ENCODE peak calls at places on chromosomes 2 and 18, in five cellular contexts. Z is tibial artery, U is PC-3, H is prostate gland, M is mesendoderm. B is an unnamed sample.
A peak's percentile ranks its signal among the peaks of the same experiment; 100 is the strongest.

GRCh38 chr2:203814661-203815540 is 52.7 kb upstream of the CTLA4 start:
- DNase-seq in H (peak; percentile 40), M (peak; percentile 81), Z (no peak), U (peak; percentile 77), B (no peak)

GRCh38 chr2:127154985-127155650 is 48.2 kb upstream of the BIN1 start:
- DNase-seq in U (no peak), M (no peak), H (no peak), Z (no peak), B (no peak)

GRCh38 chr2:229174794-229175529 is 96.1 kb downstream of the PID1 start:
- DNase-seq in H (no peak), Z (no peak), M (no peak), U (peak; percentile 42), B (no peak)

GRCh38 chr2:8018956-8019355 is 662.9 kb upstream of the ID2 start:
- DNase-seq in U (no peak), M (no peak), Z (no peak), H (no peak), B (no peak)

GRCh38 chr18:67862069-67862468 is 345.5 kb upstream of the DSEL start:
- DNase-seq in U (no peak), Z (no peak), H (no peak), M (no peak), B (no peak)

GRCh38 chr2:98378901-98379300 is 32.6 kb downstream of the CNGA3 start:
- DNase-seq in Z (no peak), H (no peak), U (peak; percentile 59), M (no peak), B (no peak)

GRCh38 chr18:75624836-75625235 is 197.3 kb upstream of the SMIM21 start:
- DNase-seq in M (no peak), U (no peak), Z (no peak), H (no peak), B (no peak)

GRCh38 chr2:236689981-236690380 is 120.4 kb downstream of the ACKR3 start:
- DNase-seq in M (no peak), U (no peak), Z (no peak), H (no peak), B (no peak)

GRCh38 chr2:201261471-201261870 is 1.1 kb downstream of the CASP8 start:
- DNase-seq in M (no peak), U (no peak), Z (no peak), H (no peak), B (no peak)

GRCh38 chr2:164542584-164543021 is 78.7 kb downstream of the GRB14 start:
- DNase-seq in M (no peak), H (no peak), U (peak; percentile 54), Z (no peak), B (no peak)

GRCh38 chr2:101476605-101477208 is 1.8 kb upstream of the RFX8 start:
- DNase-seq in Z (no peak), U (no peak), H (no peak), M (no peak), B (no peak)

GRCh38 chr18:35178260-35178659 is 62.6 kb upstream of the ZNF397 start:
- DNase-seq in H (no peak), U (peak; percentile 43), Z (no peak), M (no peak), B (no peak)

GRCh38 chr2:100321881-100322820 is at the start of gene LONRF2:
- DNase-seq in Z (no peak), M (peak; percentile 19), U (peak; percentile 22), H (peak; percentile 30), B (no peak)

GRCh38 chr18:52903858-52904257 is 563.9 kb downstream of the DCC start:
- DNase-seq in U (peak; percentile 25), H (no peak), Z (no peak), M (peak; percentile 54), B (no peak)

GRCh38 chr2:28354920-28355520 is 37.6 kb upstream of the FOSL2 start:
- DNase-seq in M (no peak), U (no peak), H (no peak), Z (peak; percentile 66), B (no peak)

GRCh38 chr2:230861564-230862255 is 3.0 kb upstream of the ITM2C start:
- DNase-seq in U (no peak), M (peak; percentile 72), Z (no peak), H (no peak), B (no peak)

GRCh38 chr2:101305492-101306123 is 2.9 kb downstream of the RNF149 start:
- DNase-seq in U (peak; percentile 61), M (no peak), Z (no peak), H (no peak), B (no peak)

GRCh38 chr2:42835577-42836371 is 43.4 kb upstream of the HAAO start:
- DNase-seq in H (no peak), U (peak; percentile 94), Z (peak; percentile 81), M (peak; percentile 60), B (no peak)

GRCh38 chr2:207831569-207832248 is 62.0 kb upstream of the FZD5 start:
- DNase-seq in U (no peak), Z (no peak), M (peak; percentile 90), H (no peak), B (no peak)

GRCh38 chr18:74528913-74529312 is 5.4 kb upstream of the CNDP1 start:
- DNase-seq in H (no peak), U (no peak), M (no peak), Z (no peak), B (no peak)

GRCh38 chr18:811192-812122 is 585 bp downstream of the YES1 start:
- DNase-seq in U (peak; percentile 37), M (peak; percentile 71), Z (no peak), H (peak; percentile 32), B (peak; percentile 80)

GRCh38 chr18:24185805-24186204 is 46.9 kb downstream of the CABYR start:
- DNase-seq in M (no peak), Z (no peak), U (peak; percentile 12), H (no peak), B (no peak)

GRCh38 chr2:88831792-88832248 is 140.3 kb downstream of the RPIA start:
- DNase-seq in Z (no peak), H (no peak), U (peak; percentile 25), M (peak; percentile 92), B (no peak)

GRCh38 chr2:189576361-189576760 is 4.2 kb downstream of the SLC40A1 start:
- DNase-seq in Z (no peak), U (no peak), H (no peak), M (peak; percentile 44), B (no peak)

GRCh38 chr2:63044360-63045327 is 6.0 kb upstream of the OTX1 start:
- DNase-seq in U (no peak), H (no peak), M (peak; percentile 87), Z (no peak), B (no peak)

GRCh38 chr18:58314284-58314683 is 270.3 kb downstream of the NEDD4L start:
- DNase-seq in H (peak; percentile 68), Z (peak; percentile 70), U (peak; percentile 86), M (peak; percentile 31), B (no peak)

GRCh38 chr2:23381084-23381483 is 3.9 kb upstream of the KLHL29 start:
- DNase-seq in Z (peak; percentile 79), U (peak; percentile 90), M (peak; percentile 88), H (peak; percentile 30), B (no peak)

GRCh38 chr2:1632006-1632348 is 112.3 kb downstream of the PXDN start:
- DNase-seq in U (peak; percentile 97), Z (no peak), H (peak; percentile 79), M (no peak), B (no peak)

GRCh38 chr2:64978514-64979268 is 10.5 kb upstream of the SLC1A4 start:
- DNase-seq in H (no peak), Z (no peak), U (peak; percentile 60), M (peak; percentile 29), B (no peak)

GRCh38 chr18:47547539-47548202 is 296.2 kb upstream of the SKOR2 start:
- DNase-seq in U (no peak), M (no peak), Z (no peak), H (no peak), B (no peak)

DNA sequence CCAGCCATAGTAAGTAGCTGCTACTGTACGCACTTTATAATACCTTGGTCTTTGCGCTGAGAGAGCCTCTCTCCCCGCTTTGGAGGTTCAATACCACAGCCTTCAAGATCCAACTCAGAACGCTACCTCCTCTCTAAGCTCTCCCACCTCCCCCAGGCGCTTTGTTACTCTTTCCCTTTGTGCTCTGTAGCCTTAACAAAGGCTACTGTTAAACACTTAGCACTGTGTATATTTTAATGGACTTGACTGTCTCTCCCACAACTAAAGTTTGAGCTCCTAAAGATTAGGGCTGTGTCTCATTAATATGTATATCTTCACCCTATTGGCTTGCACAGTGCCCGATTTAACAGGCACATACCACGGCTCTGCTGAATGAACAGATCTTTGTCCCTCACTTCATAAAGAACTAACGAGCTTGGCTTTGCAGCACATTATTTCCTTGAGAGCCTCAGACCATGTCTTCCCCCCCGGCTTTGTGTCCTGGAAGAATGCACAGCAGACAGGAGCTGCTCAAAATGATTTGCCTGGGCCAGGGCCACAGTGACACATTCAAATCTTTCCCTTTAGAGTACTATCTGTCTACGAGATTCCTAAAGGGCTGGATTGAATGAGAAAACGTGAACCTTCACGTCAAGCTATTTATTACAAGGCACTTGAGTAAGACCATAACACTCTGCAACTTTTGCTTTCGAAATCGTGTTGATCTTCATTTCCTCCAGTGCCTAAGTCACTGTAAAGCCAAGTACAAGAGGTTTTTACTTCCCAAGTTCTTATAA is 22.1 kb downstream of the ABHD3 start:
- DNase-seq in H (peak; percentile 25), M (no peak), U (no peak), Z (no peak), B (no peak)
- H3K4me3 ChIP-seq in H (peak overlapping the region; percentile 6), M (no peak overlapping the region), U (no peak overlapping the region), Z (peak overlapping the region; percentile 32), B (peak overlapping the region; percentile 69)

DNA sequence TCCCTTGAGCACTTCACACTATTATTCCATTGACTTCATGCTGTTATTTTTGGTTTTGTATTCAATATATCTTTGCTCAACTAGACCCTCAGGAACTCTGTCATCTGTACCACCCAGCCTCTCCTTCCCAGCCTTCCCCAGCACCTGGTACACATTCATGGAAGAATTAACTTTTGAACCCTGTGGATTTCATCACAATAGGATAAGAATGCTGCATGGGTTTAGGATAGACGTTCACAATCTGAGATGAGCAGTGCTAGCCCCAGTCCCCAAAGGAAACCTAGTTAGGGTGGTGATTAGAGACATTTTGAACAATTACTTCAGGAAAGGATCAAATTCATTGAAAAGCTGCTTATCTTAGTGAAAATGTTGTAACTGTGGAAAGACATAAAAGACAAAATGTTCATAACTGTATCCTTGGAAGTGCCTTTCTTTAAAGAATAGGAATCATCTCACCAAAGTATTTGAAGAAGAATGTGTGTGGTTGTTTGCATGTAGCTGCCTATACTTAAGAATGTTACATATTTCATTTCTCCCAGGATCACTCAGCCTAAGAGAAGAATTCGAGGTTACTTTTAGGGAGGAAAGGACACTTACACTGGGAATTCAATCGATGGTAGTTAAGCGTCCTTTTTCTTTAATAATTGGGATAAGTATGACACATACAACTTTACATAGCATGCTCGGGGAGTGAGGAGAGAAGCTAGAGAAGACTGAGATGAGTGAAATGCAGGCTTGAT is 21.8 kb upstream of the CYP1B1 start:
- DNase-seq in M (peak; percentile 31), Z (no peak), U (no peak), H (no peak), B (no peak)
- H3K27ac ChIP-seq in M (no peak overlapping the region), Z (no peak overlapping the region), U (peak overlapping the region; percentile 93), H (peak overlapping the region; percentile 7), B (no peak overlapping the region)

DNA sequence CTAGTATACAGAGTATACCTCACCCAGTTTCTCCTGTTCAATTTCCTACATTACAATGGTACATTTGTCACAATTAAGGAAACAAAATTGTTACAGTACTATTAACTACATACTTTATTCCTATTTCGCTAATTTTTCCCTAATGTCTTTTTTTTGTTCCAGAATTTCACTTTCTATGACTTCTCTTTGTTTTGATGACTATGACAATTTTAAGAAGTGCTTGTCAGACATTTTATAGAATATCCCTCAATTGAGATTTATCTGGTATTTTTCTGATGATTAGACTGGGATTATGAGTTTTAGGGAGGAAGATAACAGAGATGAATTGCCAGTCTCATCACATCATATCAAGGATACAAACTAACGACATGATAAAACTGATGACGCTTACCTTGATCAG is 211.8 kb upstream of the STON1 start:
- DNase-seq in Z (no peak), H (no peak), U (no peak), M (no peak), B (no peak)
- H3K4me3 ChIP-seq in Z (no peak overlapping the region), H (no peak overlapping the region), U (no peak overlapping the region), M (no peak overlapping the region), B (no peak overlapping the region)

GRCh38 chr2:221527759-221528444 is 44.2 kb downstream of the EPHA4 start:
- DNase-seq in H (no peak), U (no peak), Z (no peak), M (no peak), B (no peak)
- H3K27ac ChIP-seq in H (peak overlapping the region; percentile 10), U (no peak overlapping the region), Z (no peak overlapping the region), M (no peak overlapping the region), B (peak overlapping the region; percentile 16)